ENCODE peak calls at places on chromosomes 13 and 19, in five cellular contexts. A, K, U, P and H are unnamed samples.
A peak's percentile ranks its signal among the peaks of the same experiment; 100 is the strongest.

GRCh38 chr13:91045351-91046034 is 302.0 kb upstream of the MIR17HG start:
- DNase-seq in A (peak; percentile 71), K (peak; percentile 42), U (peak; percentile 21), P (no peak), H (no peak)

GRCh38 chr19:14435320-14436050 is 2.4 kb downstream of the PKN1 start:
- DNase-seq in A (no peak), K (no peak), U (no peak), P (no peak), H (no peak)

GRCh38 chr19:43628646-43629326 is 9.4 kb upstream of the ZNF428 start:
- DNase-seq in A (no peak), K (no peak), U (no peak), P (no peak), H (no peak)

GRCh38 chr19:36672368-36672767 is 5.7 kb upstream of the ZNF461 start:
- DNase-seq in A (no peak), K (no peak), U (no peak), P (no peak), H (no peak)

GRCh38 chr19:42284066-42284501 is 15.0 kb downstream of the CIC start:
- DNase-seq in A (peak; percentile 87), K (peak; percentile 90), U (peak; percentile 88), P (peak; percentile 90), H (peak; percentile 60)

GRCh38 chr19:10499550-10500246 is 3.5 kb downstream of the KEAP1 start:
- DNase-seq in A (no peak), K (no peak), U (peak; percentile 58), P (no peak), H (no peak)

GRCh38 chr19:4140237-4140711 is 13.2 kb upstream of the CREB3L3 start:
- DNase-seq in A (peak; percentile 85), K (peak; percentile 21), U (peak; percentile 91), P (peak; percentile 82), H (peak; percentile 79)

GRCh38 chr13:114032121-114032799 is 58.4 kb upstream of the C13orf46 start:
- DNase-seq in A (no peak), K (no peak), U (no peak), P (no peak), H (no peak)

GRCh38 chr19:57025491-57025890 is 94.3 kb upstream of the USP29 start:
- DNase-seq in A (no peak), K (no peak), U (no peak), P (no peak), H (no peak)

GRCh38 chr13:91359071-91359470 is 11.6 kb downstream of the MIR17HG start:
- DNase-seq in A (no peak), K (no peak), U (no peak), P (no peak), H (no peak)

GRCh38 chr19:5447700-5448311 is 7.4 kb upstream of the ZNRF4 start:
- DNase-seq in A (no peak), K (peak; percentile 46), U (no peak), P (no peak), H (no peak)

GRCh38 chr13:114339779-114340534 is 25.7 kb downstream of the CHAMP1 start:
- DNase-seq in A (no peak), K (no peak), U (peak; percentile 39), P (peak; percentile 36), H (no peak)

GRCh38 chr13:74098077-74098476 is 36.1 kb downstream of the KLF12 start:
- DNase-seq in A (no peak), K (no peak), U (no peak), P (no peak), H (no peak)

GRCh38 chr13:94608586-94608985 is 6.9 kb downstream of the GPR180 start:
- DNase-seq in A (no peak), K (no peak), U (no peak), P (no peak), H (no peak)

GRCh38 chr13:96652506-96652905 is 341.8 kb downstream of the OXGR1 start:
- DNase-seq in A (no peak), K (no peak), U (no peak), P (no peak), H (no peak)

GRCh38 chr13:21139374-21139773 is 37.0 kb downstream of the SKA3 start:
- DNase-seq in A (no peak), K (no peak), U (no peak), P (no peak), H (no peak)

GRCh38 chr19:8109455-8109854 is 39.9 kb downstream of the FBN3 start:
- DNase-seq in A (no peak), K (no peak), U (no peak), P (no peak), H (no peak)

GRCh38 chr13:47484564-47484963 is 516.5 kb downstream of the SUCLA2 start:
- DNase-seq in A (no peak), K (no peak), U (no peak), P (no peak), H (no peak)

GRCh38 chr19:50705422-50706019 is 14.1 kb downstream of the SHANK1 start:
- DNase-seq in A (peak; percentile 72), K (peak; percentile 51), U (peak; percentile 67), P (peak; percentile 73), H (no peak)

GRCh38 chr13:41709511-41709910 is 251.4 kb downstream of the VWA8 start:
- DNase-seq in A (no peak), K (no peak), U (no peak), P (no peak), H (no peak)

GRCh38 chr19:46984077-46985010 is 35.3 kb upstream of the NPAS1 start:
- DNase-seq in A (no peak), K (no peak), U (no peak), P (no peak), H (no peak)

GRCh38 chr19:57664269-57665127 is 4.2 kb upstream of the ZSCAN4 start:
- DNase-seq in A (peak; percentile 31), K (peak; percentile 94), U (peak; percentile 79), P (peak; percentile 21), H (no peak)

GRCh38 chr19:45769821-45770191 is 754 bp upstream of the SIX5 start:
- DNase-seq in A (no peak), K (peak; percentile 50), U (no peak), P (peak; percentile 67), H (no peak)